ENCODE peak calls at places on chromosome 7, in five cellular contexts. Y is posterior cingulate gyrus, Q is left cardiac atrium, O is HuH-7.5, D is iris pigment epithelial cell. Z is an unnamed sample.

GRCh38 chr7:81014266-81014665 is 95.4 kb upstream of the SEMA3C start:
- DNase-seq in O (no peak), D (peak), Y (no peak), Q (no peak), Z (no peak)

GRCh38 chr7:50331564-50332208 is 27.2 kb downstream of the IKZF1 start:
- DNase-seq in D (no peak), O (no peak), Q (no peak), Y (no peak), Z (no peak)

GRCh38 chr7:55690-56248 is 136.6 kb upstream of the FAM20C start:
- DNase-seq in D (no peak), O (no peak), Q (peak), Y (no peak), Z (no peak)

GRCh38 chr7:148481965-148482626 is 108.5 kb upstream of the C7orf33 start:
- DNase-seq in O (no peak), Q (no peak), D (no peak), Y (no peak), Z (no peak)

GRCh38 chr7:158997471-158997870 is 141.1 kb downstream of the DYNC2I1 start:
- DNase-seq in D (no peak), O (no peak), Y (no peak), Q (no peak), Z (no peak)

GRCh38 chr7:135939268-135939667 is 37.9 kb downstream of the MTPN start:
- DNase-seq in Y (no peak), Q (no peak), D (no peak), O (no peak), Z (no peak)

GRCh38 chr7:4791101-4791737 is 15.8 kb downstream of the AP5Z1 start:
- DNase-seq in D (no peak), Q (no peak), O (no peak), Y (no peak), Z (no peak)

GRCh38 chr7:134532155-134533089 is 5.1 kb downstream of the AKR1B10 start:
- DNase-seq in O (no peak), Q (no peak), Y (no peak), D (no peak), Z (no peak)

GRCh38 chr7:9201928-9202327 is 768.5 kb downstream of the NXPH1 start:
- DNase-seq in Y (no peak), D (no peak), O (no peak), Q (no peak), Z (no peak)

GRCh38 chr7:1893025-1893424 is 222.9 kb downstream of the ELFN1 start:
- DNase-seq in Y (no peak), O (no peak), Q (no peak), D (no peak), Z (no peak)

GRCh38 chr7:34320412-34320811 is 337.6 kb upstream of the NPSR1 start:
- DNase-seq in D (no peak), Y (no peak), Q (no peak), O (no peak), Z (no peak)

GRCh38 chr7:96235281-96235680 is 86.6 kb downstream of the SLC25A13 start:
- DNase-seq in D (no peak), O (no peak), Q (no peak), Y (no peak), Z (no peak)

GRCh38 chr7:8189615-8190014 is 72.4 kb downstream of the ICA1 start:
- DNase-seq in D (no peak), Q (no peak), Y (no peak), O (no peak), Z (no peak)

GRCh38 chr7:115099906-115100305 is 178.0 kb downstream of the MDFIC start:
- DNase-seq in Q (no peak), Y (no peak), O (no peak), D (peak), Z (no peak)

GRCh38 chr7:97722386-97722785 is 9.5 kb upstream of the TAC1 start:
- DNase-seq in O (no peak), Q (no peak), D (no peak), Y (no peak), Z (no peak)

GRCh38 chr7:105256621-105257283 is 132.0 kb downstream of the SRPK2 start:
- DNase-seq in Q (no peak), D (peak), Y (no peak), O (no peak), Z (no peak)

GRCh38 chr7:105024734-105025133 is 10.7 kb downstream of the KMT2E start:
- DNase-seq in D (peak), Q (no peak), O (no peak), Y (no peak), Z (no peak)

GRCh38 chr7:102320181-102320580 is 33.5 kb downstream of the SH2B2 start:
- DNase-seq in Y (no peak), Q (no peak), O (no peak), D (no peak), Z (no peak)

GRCh38 chr7:128739048-128739962 is at the start of gene CALU:
- DNase-seq in Y (peak), D (peak), Q (peak), O (peak), Z (peak)

GRCh38 chr7:101486056-101486763 is 123.5 kb downstream of the COL26A1 start:
- DNase-seq in Y (no peak), D (no peak), Q (no peak), O (no peak), Z (no peak)

GRCh38 chr7:155533827-155534690 is 12.3 kb downstream of the CNPY1 start:
- DNase-seq in Q (no peak), Y (no peak), D (peak), O (peak), Z (no peak)

GRCh38 chr7:85823379-85823778 is 636.5 kb upstream of the SEMA3D start:
- DNase-seq in O (no peak), Y (no peak), Q (no peak), D (no peak), Z (no peak)

GRCh38 chr7:1859266-1860035 is 189.4 kb downstream of the ELFN1 start:
- DNase-seq in D (no peak), Y (no peak), O (no peak), Q (peak), Z (no peak)

GRCh38 chr7:19619122-19619521 is 89.7 kb downstream of the POLR1F start:
- DNase-seq in Q (no peak), Y (no peak), O (no peak), D (peak), Z (no peak)

GRCh38 chr7:139989366-139990141 is 73.2 kb downstream of the PARP12 start:
- DNase-seq in O (no peak), Y (no peak), D (no peak), Q (no peak), Z (no peak)

GRCh38 chr7:28354601-28355062 is 57.7 kb upstream of the CREB5 start:
- DNase-seq in Y (no peak), O (no peak), Q (no peak), D (peak), Z (no peak)

GRCh38 chr7:45938626-45939302 is 17.7 kb upstream of the IGFBP3 start:
- DNase-seq in Q (no peak), D (no peak), O (no peak), Y (no peak), Z (no peak)

GRCh38 chr7:47638679-47639306 is 56.9 kb upstream of the TNS3 start:
- DNase-seq in O (no peak), Y (peak), D (peak), Q (no peak), Z (no peak)

GRCh38 chr7:42831051-42831952 is 80.6 kb downstream of the C7orf25 start:
- DNase-seq in O (no peak), D (peak), Y (peak), Q (peak), Z (no peak)

GRCh38 chr7:127938588-127938987 is 92.6 kb downstream of the LRRC4 start:
- DNase-seq in Y (no peak), O (no peak), Q (no peak), D (peak), Z (no peak)

GRCh38 chr7:66629659-66630058 is 978 bp downstream of the KCTD7 start:
- DNase-seq in O (no peak), Y (no peak), D (no peak), Q (no peak), Z (no peak)

Z was measured in frontal cortex.